ENCODE peak calls at places on chromosomes 13 and 19, in six cellular contexts. Q, Y, J, V, R and F are unnamed samples. For H3K4me1, the result is how much of the 10 kb centered on the place peaks cover.

GRCh38 chr19:33639034-33639681 is 17.4 kb downstream of the CHST8 start:
- DNase-seq in Q (no peak), Y (no peak), J (no peak), V (no peak), R (peak), F (peak)

GRCh38 chr19:14686411-14686810 is 3.4 kb upstream of the ZNF333 start:
- DNase-seq in Q (no peak), Y (no peak), J (peak), V (peak), R (no peak), F (no peak)

GRCh38 chr13:81058916-81059290 is 718.0 kb upstream of the SPRY2 start:
- DNase-seq in Q (no peak), Y (no peak), J (no peak), V (peak), R (no peak), F (no peak)

GRCh38 chr13:100156786-100157185 is 67.9 kb downstream of the PCCA start:
- DNase-seq in Q (no peak), Y (no peak), J (no peak), V (peak), R (no peak), F (no peak)

GRCh38 chr19:14004619-14005380 is 1.3 kb downstream of the RFX1 start:
- DNase-seq in Q (peak), Y (no peak), J (no peak), V (peak), R (no peak), F (peak)

GRCh38 chr19:489418-490196 is 6.7 kb upstream of the MADCAM1 start:
- DNase-seq in Q (no peak), Y (no peak), J (peak), V (peak), R (no peak), F (no peak)

GRCh38 chr13:110347535-110348308 is 40.6 kb downstream of the COL4A2 start:
- DNase-seq in Q (no peak), Y (no peak), J (peak), V (no peak), R (no peak), F (no peak)

GRCh38 chr13:49996166-49996915 is 501 bp upstream of the TRIM13 start:
- DNase-seq in Q (peak), Y (peak), J (peak), V (peak), R (peak), F (peak)

GRCh38 chr13:38637576-38637975 is 49.3 kb upstream of the FREM2 start:
- DNase-seq in Q (no peak), Y (no peak), J (no peak), V (no peak), R (no peak), F (no peak)

GRCh38 chr19:660793-661426 is 2.1 kb downstream of the RNF126 start:
- DNase-seq in Q (peak), Y (no peak), J (no peak), V (no peak), R (no peak), F (peak)

GRCh38 chr19:18093439-18094161 is 4.0 kb upstream of the MAST3 start:
- DNase-seq in Q (no peak), Y (no peak), J (peak), V (no peak), R (no peak), F (no peak)

GRCh38 chr19:41877490-41877876 is 404 bp downstream of the CD79A start:
- DNase-seq in Q (no peak), Y (no peak), J (no peak), V (no peak), R (no peak), F (no peak)
- TF ChIP-seq POLR2A in Q (no peak), Y (no peak), J (no peak), V (no peak), R (no peak), F (no peak)

DNA sequence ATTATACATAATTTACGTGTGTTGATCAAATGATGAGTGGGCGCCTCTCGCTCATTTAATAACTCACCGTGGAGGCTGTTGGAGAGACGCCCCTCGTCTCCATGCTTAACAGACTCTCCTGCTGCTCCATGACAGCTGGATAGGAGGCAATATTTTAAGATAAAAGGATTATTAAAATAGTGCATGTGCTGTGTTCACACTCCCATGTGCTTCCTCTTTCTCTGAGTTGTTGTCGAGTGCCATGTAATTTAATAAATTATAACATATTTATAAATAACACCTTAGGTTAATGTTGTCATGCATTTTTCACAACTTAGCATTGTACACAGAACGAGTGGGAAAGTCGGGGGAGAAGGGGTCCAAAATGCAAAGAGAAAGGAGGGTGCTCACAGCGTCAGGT is 161.4 kb upstream of the TSHZ3 start:
- DNase-seq in Q (no peak), Y (no peak), J (no peak), V (no peak), R (no peak), F (no peak)
- H3K4me1 ChIP-seq in Q (under half), Y (under half), J (under half), V (under half), R (under half), F (under half)

GRCh38 chr13:66117573-66117972 is 1112.6 kb downstream of the PCDH9 start:
- DNase-seq in Q (no peak), Y (no peak), J (no peak), V (no peak), R (no peak), F (no peak)
- TF ChIP-seq POLR2A in Q (no peak), Y (no peak), J (no peak), V (no peak), R (no peak), F (no peak)

GRCh38 chr13:114097893-114098688 is 34.3 kb downstream of the RASA3 start:
- DNase-seq in Q (peak), Y (peak), J (no peak), V (no peak), R (peak), F (peak)
- H3K4me1 ChIP-seq in Q (under half), Y (under half), J (under half), V (under half), R (under half), F (under half)

GRCh38 chr19:19460761-19461265 is 54.5 kb downstream of the TSSK6 start:
- DNase-seq in Q (peak), Y (peak), J (peak), V (peak), R (peak), F (peak)
- TF ChIP-seq POLR2A in Q (no peak), Y (no peak), J (no peak), V (no peak), R (no peak), F (no peak)